ENCODE peak calls at places on chromosomes 3 and 15, in five cellular contexts. Q is A549, E is endothelial cell of umbilical vein, X is breast epithelium, M is uterus. U is an unnamed sample.

GRCh38 chr3:46731795-46732194 is 14.1 kb upstream of the PRSS50 start:
- DNase-seq in Q (no peak), E (no peak), X (no peak), M (no peak), U (no peak)

GRCh38 chr3:189457201-189457607 is 174.0 kb upstream of the TP63 start:
- DNase-seq in Q (no peak), E (no peak), X (no peak), M (no peak), U (peak)

GRCh38 chr3:169604568-169604967 is 58.9 kb downstream of the MECOM start:
- DNase-seq in Q (no peak), E (no peak), X (no peak), M (no peak), U (no peak)

GRCh38 chr3:131630117-131630516 is 127.3 kb upstream of the MRPL3 start:
- DNase-seq in Q (no peak), E (no peak), X (no peak), M (no peak), U (no peak)

GRCh38 chr15:59741274-59741906 is 52.3 kb upstream of the BNIP2 start:
- DNase-seq in Q (no peak), E (no peak), X (no peak), M (no peak), U (no peak)

GRCh38 chr3:183766745-183767606 is 58.4 kb downstream of the MAP6D1 start:
- DNase-seq in Q (peak), E (peak), X (peak), M (peak), U (peak)

GRCh38 chr3:147038456-147038855 is 367.9 kb downstream of the ZIC4 start:
- DNase-seq in Q (no peak), E (no peak), X (no peak), M (no peak), U (no peak)

GRCh38 chr3:119660474-119661150 is at the start of gene POPDC2:
- DNase-seq in Q (no peak), E (no peak), X (no peak), M (peak), U (no peak)

GRCh38 chr15:85141601-85142185 is 160.0 kb downstream of the PDE8A start:
- DNase-seq in Q (no peak), E (peak), X (no peak), M (no peak), U (no peak)

GRCh38 chr15:83850846-83851245 is 196.9 kb downstream of the ADAMTSL3 start:
- DNase-seq in Q (no peak), E (no peak), X (no peak), M (no peak), U (no peak)

GRCh38 chr3:197501879-197502620 is 53.7 kb downstream of the BDH1 start:
- DNase-seq in Q (no peak), E (peak), X (no peak), M (no peak), U (no peak)

GRCh38 chr3:120642368-120642948 is 39.6 kb downstream of the HGD start:
- DNase-seq in Q (no peak), E (peak), X (no peak), M (no peak), U (no peak)

GRCh38 chr15:76311071-76311956 is at the start of gene ETFA:
- DNase-seq in Q (peak), E (peak), X (peak), M (peak), U (peak)

GRCh38 chr15:52010633-52011595 is 8.1 kb upstream of the MAPK6 start:
- DNase-seq in Q (no peak), E (no peak), X (peak), M (peak), U (no peak)

GRCh38 chr3:126126811-126127431 is 43.0 kb upstream of the SLC41A3 start:
- DNase-seq in Q (no peak), E (no peak), X (peak), M (peak), U (no peak)

GRCh38 chr3:158574646-158575045 is 3.7 kb downstream of the MLF1 start:
- DNase-seq in Q (no peak), E (no peak), X (no peak), M (no peak), U (no peak)

GRCh38 chr15:51798281-51798680 is 31.2 kb upstream of the TMOD3 start:
- DNase-seq in Q (no peak), E (no peak), X (no peak), M (no peak), U (no peak)

GRCh38 chr15:101675796-101676582 is 23.8 kb upstream of the TM2D3 start:
- DNase-seq in Q (peak), E (peak), X (no peak), M (no peak), U (peak)

GRCh38 chr15:30859091-30859874 is 44.4 kb upstream of the FAN1 start:
- DNase-seq in Q (peak), E (peak), X (no peak), M (no peak), U (peak)

GRCh38 chr3:13282986-13283876 is 136.9 kb downstream of the NUP210 start:
- DNase-seq in Q (peak), E (no peak), X (no peak), M (no peak), U (no peak)

GRCh38 chr3:175149675-175150074 is 290.5 kb downstream of the NAALADL2 start:
- DNase-seq in Q (no peak), E (no peak), X (no peak), M (no peak), U (no peak)

GRCh38 chr3:128343287-128344045 is 123.2 kb downstream of the DNAJB8 start:
- DNase-seq in Q (peak), E (peak), X (no peak), M (no peak), U (peak)

GRCh38 chr15:51759557-51760070 is 8.2 kb downstream of the TMOD2 start:
- DNase-seq in Q (no peak), E (no peak), X (no peak), M (peak), U (no peak)

GRCh38 chr15:51401872-51402517 is 60.5 kb downstream of the GLDN start:
- DNase-seq in Q (peak), E (peak), X (no peak), M (no peak), U (peak)

GRCh38 chr15:39022532-39023305 is 458.1 kb upstream of the RASGRP1 start:
- DNase-seq in Q (no peak), E (no peak), X (no peak), M (no peak), U (no peak)

GRCh38 chr15:29569533-29570092 is 252.7 kb downstream of the TJP1 start:
- DNase-seq in Q (no peak), E (no peak), X (no peak), M (no peak), U (no peak)

GRCh38 chr3:110248666-110249065 is 823.0 kb upstream of the NECTIN3 start:
- DNase-seq in Q (no peak), E (no peak), X (no peak), M (no peak), U (no peak)

GRCh38 chr15:84821501-84822021 is 4.4 kb downstream of the ALPK3 start:
- DNase-seq in Q (no peak), E (peak), X (no peak), M (peak), U (no peak)

GRCh38 chr3:178522200-178523052 is 13.8 kb upstream of the KCNMB2 start:
- DNase-seq in Q (no peak), E (peak), X (no peak), M (no peak), U (no peak)

DNA sequence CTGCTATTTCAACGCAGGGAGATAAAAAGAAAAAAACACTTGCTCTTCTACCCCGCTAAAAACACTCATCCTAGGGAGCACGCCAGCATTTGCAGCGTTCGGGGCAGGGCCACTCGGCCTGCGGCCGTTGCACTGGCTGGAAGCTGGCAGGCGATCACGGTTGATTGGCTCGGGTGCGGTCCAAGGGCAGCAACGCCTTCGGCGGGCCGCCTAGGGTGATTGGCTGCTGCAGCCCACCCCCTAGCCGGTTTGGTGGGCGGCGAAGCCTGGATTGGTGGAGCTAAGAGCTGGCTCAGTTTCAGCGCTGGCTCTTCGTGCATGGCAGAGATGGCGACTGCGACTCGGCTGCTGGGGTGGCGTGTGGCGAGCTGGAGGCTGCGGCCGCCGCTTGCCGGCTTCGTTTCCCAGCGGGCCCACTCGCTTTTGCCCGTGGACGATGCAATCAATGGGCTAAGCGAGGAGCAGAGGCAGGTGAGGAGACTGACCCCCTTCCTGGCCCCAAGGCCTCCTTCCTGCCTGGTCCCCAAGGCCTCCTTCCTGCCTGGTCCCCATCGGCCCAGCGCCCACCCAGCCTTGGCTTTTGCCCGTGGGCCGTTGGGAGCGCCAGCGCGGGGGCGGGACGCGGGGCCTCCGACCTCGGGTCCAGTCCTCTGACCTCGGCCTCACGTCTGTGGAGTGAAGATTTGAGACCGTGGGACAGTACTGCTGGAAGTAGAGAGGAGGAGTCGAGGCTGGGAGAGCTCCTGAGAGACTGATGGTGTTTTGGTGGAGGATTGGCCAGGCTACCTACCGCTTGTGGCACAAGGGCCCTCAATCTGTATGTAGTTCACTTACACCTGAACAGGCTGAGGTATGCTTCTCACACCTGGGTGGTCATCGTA is at the start of gene IVD:
- DNase-seq in Q (peak), E (peak), X (peak), M (peak), U (peak)
- TF ChIP-seq POLR2A in Q (peak), E (peak), X (peak), M (peak), U (peak)

GRCh38 chr3:141380279-141380678 is 12.0 kb downstream of the ZBTB38 start:
- DNase-seq in Q (no peak), E (no peak), X (no peak), M (no peak), U (no peak)

GRCh38 chr3:141382571-141382970 is 14.3 kb downstream of the ZBTB38 start:
- DNase-seq in Q (no peak), E (no peak), X (no peak), M (no peak), U (no peak)

GRCh38 chr3:141378556-141378955 is 10.3 kb downstream of the ZBTB38 start:
- DNase-seq in Q (no peak), E (no peak), X (no peak), M (no peak), U (no peak)

GRCh38 chr3:141379250-141379872 is 11.1 kb downstream of the ZBTB38 start:
- DNase-seq in Q (no peak), E (no peak), X (no peak), M (no peak), U (no peak)

DNA sequence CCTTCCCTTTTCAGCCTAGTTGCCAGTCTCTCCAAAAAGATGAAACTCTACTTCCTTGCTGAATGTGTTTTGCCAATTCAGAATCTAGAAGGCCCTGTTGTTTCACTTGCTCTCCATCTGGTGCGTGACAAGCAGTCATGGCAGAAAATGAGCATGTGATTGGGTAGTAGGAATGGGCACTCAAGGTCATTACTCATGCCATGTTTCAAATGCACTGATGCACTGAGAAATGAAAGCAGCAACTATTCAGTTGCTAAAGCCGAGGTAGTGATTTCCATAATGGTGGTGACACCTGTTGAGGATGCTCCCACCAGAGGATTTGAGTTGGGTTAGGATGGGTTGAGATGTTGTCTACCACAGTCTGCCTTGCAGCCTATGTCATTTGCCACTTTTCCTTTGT is 12.7 kb downstream of the ZBTB38 start:
- DNase-seq in Q (no peak), E (no peak), X (no peak), M (no peak), U (no peak)
- TF ChIP-seq POLR2A in Q (no peak), E (no peak), X (no peak), M (no peak), U (no peak)

GRCh38 chr3:150150633-150151032 is 179.9 kb upstream of the PFN2 start:
- DNase-seq in Q (no peak), E (no peak), X (no peak), M (no peak), U (no peak)

GRCh38 chr3:150145659-150146058 is 175.0 kb upstream of the PFN2 start:
- DNase-seq in Q (no peak), E (no peak), X (no peak), M (no peak), U (no peak)

GRCh38 chr3:150146891-150147761 is 176.4 kb upstream of the PFN2 start:
- DNase-seq in Q (no peak), E (peak), X (no peak), M (peak), U (peak)

GRCh38 chr3:150149651-150150051 is 179.0 kb upstream of the PFN2 start:
- DNase-seq in Q (no peak), E (no peak), X (no peak), M (no peak), U (no peak)

DNA sequence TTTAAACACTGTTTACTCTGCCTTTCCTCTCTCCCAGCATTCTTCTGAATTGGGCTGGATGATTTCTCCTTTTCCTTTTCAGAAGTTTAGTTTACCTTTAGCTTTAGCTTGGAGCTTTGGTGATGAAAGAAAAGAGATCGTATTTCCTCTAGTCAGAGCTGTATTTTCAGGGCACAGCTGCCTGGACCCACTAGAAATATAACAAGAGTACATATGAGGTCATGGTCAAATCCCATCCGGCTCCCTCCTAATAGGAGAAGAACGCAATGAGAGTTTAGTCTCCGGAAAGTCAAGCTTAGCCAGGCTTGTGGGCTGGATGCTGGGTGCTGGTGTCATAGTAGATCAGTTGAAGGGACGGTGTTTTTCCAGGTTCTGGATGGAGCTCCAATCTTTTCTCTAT is 177.1 kb upstream of the PFN2 start:
- DNase-seq in Q (no peak), E (no peak), X (no peak), M (no peak), U (no peak)
- TF ChIP-seq POLR2A in Q (no peak), E (no peak), X (no peak), M (no peak), U (no peak)

GRCh38 chr15:58247803-58248503 is 109.8 kb downstream of the AQP9 start:
- DNase-seq in Q (no peak), E (no peak), X (no peak), M (no peak), U (no peak)
- TF ChIP-seq POLR2A in Q (no peak), E (no peak), X (no peak), M (no peak), U (no peak)